ENCODE peak calls at places on chromosomes 3 and 15, in eight cellular contexts. P is AG09309; D is renal cortical epithelial cell; A is NCI-H1048; J is stimulated activated naive CD8-positive, alpha-beta T cell treated with anti-CD3 and anti-CD28 coated beads, Interleukin-15, Interleukin-2, amounts not matched to agents 100 U/mL and 50 U/mL, for 24 hours; N is osteocyte; R is WTC11; F is fibroblast of pulmonary artery. U is an unnamed sample.

GRCh38 chr3:197496746-197497125 is 59.0 kb downstream of the BDH1 start:
- DNase-seq in F (no peak), N (no peak), A (no peak), P (no peak), D (no peak), J (no peak), R (no peak), U (no peak)

GRCh38 chr3:190094201-190094718 is 26.4 kb downstream of the P3H2 start:
- DNase-seq in F (peak; percentile 72), N (no peak), A (no peak), D (no peak), R (no peak), J (no peak), P (no peak), U (peak; percentile 80)

GRCh38 chr3:143832433-143832832 is 15.8 kb downstream of the SLC9A9 start:
- DNase-seq in P (no peak), D (peak; percentile 89), A (no peak), F (no peak), N (no peak), J (no peak), R (no peak), U (peak; percentile 31)

GRCh38 chr15:85164841-85165466 is 183.3 kb downstream of the PDE8A start:
- DNase-seq in N (no peak), A (no peak), P (no peak), D (no peak), J (no peak), R (no peak), F (no peak), U (no peak)

GRCh38 chr15:36400936-36401585 is 178.4 kb upstream of the CDIN1 start:
- DNase-seq in D (no peak), R (no peak), N (no peak), J (no peak), F (peak; percentile 17), P (no peak), A (no peak), U (no peak)

GRCh38 chr3:175729466-175729865 is 870.3 kb downstream of the NAALADL2 start:
- DNase-seq in P (no peak), D (no peak), R (no peak), N (no peak), J (no peak), A (no peak), F (no peak), U (no peak)

GRCh38 chr3:49718419-49719213 is 868 bp downstream of the AMIGO3 start:
- DNase-seq in P (no peak), N (no peak), R (peak; percentile 61), A (no peak), F (no peak), J (no peak), D (no peak), U (no peak)

GRCh38 chr3:66816110-66816761 is 181.9 kb upstream of the KBTBD8 start:
- DNase-seq in R (no peak), F (peak; percentile 77), J (no peak), P (peak; percentile 24), N (no peak), A (peak; percentile 14), D (peak; percentile 62), U (peak; percentile 59)

GRCh38 chr15:90000175-90000923 is 775 bp upstream of the ZNF710 start:
- DNase-seq in F (no peak), A (no peak), D (no peak), R (peak; percentile 32), J (peak; percentile 24), P (no peak), N (no peak), U (no peak)

GRCh38 chr3:154356009-154356408 is 31.7 kb upstream of the DHX36 start:
- DNase-seq in R (no peak), A (no peak), P (no peak), J (no peak), D (peak; percentile 69), N (no peak), F (no peak), U (no peak)

GRCh38 chr3:30222436-30222835 is 384.0 kb upstream of the TGFBR2 start:
- DNase-seq in P (no peak), J (no peak), F (no peak), A (no peak), R (no peak), N (no peak), D (peak; percentile 22), U (peak; percentile 39)

GRCh38 chr15:98718426-98719168 is 70.3 kb downstream of the IGF1R start:
- DNase-seq in D (no peak), N (no peak), R (no peak), F (no peak), P (no peak), A (no peak), J (no peak), U (no peak)

GRCh38 chr3:119324899-119325298 is 30.7 kb downstream of the ARHGAP31 start:
- DNase-seq in J (no peak), F (no peak), R (no peak), D (peak; percentile 78), N (no peak), P (no peak), A (no peak), U (no peak)

GRCh38 chr3:133895208-133896001 is at the start of gene RAB6B:
- DNase-seq in D (no peak), N (no peak), R (peak; percentile 70), P (no peak), J (peak; percentile 29), F (peak; percentile 31), A (peak; percentile 2), U (peak; percentile 20)

GRCh38 chr3:193489949-193490348 is 64.7 kb downstream of the ATP13A4 start:
- DNase-seq in R (no peak), P (no peak), A (no peak), F (no peak), J (no peak), N (no peak), D (no peak), U (no peak)

GRCh38 chr3:4814302-4814903 is 164.8 kb upstream of the BHLHE40 start:
- DNase-seq in F (peak; percentile 40), D (no peak), J (no peak), P (no peak), N (no peak), R (no peak), A (no peak), U (no peak)

GRCh38 chr3:125212096-125212508 is 446 bp downstream of the SLC12A8 start:
- DNase-seq in J (no peak), D (no peak), P (no peak), R (peak; percentile 57), A (no peak), N (no peak), F (no peak), U (no peak)

GRCh38 chr3:129352045-129352444 is 73.4 kb downstream of the HMCES start:
- DNase-seq in D (no peak), R (peak; percentile 47), P (no peak), A (no peak), N (no peak), F (no peak), J (no peak), U (no peak)

GRCh38 chr3:13525827-13526625 is 22.9 kb upstream of the FBLN2 start:
- DNase-seq in A (no peak), D (no peak), F (no peak), J (no peak), N (no peak), R (no peak), P (no peak), U (no peak)

GRCh38 chr15:62782100-62782791 is 260.3 kb upstream of the TPM1 start:
- DNase-seq in N (peak; percentile 93), J (peak; percentile 8), P (no peak), R (peak; percentile 45), F (peak; percentile 97), D (peak; percentile 92), A (peak; percentile 22), U (peak; percentile 72)